ENCODE peak calls at places on chromosomes 11 and 22, in ten cellular contexts. One of them, this sample, is unnamed.

GRCh38 chr22:23071163-23072034 is 1.1 kb downstream of the GNAZ start:
- DNase-seq in NCI-H774: no peak
- DNase-seq in HT1080: no peak
- DNase-seq in activated T-cell treated with anti-CD3 and anti-CD28 coated beads, Interleukin-2, amount 50 U/mL, for 4 hours: no peak
- DNase-seq in PC-3: no peak
- DNase-seq in LHCN-M2: no peak
- DNase-seq in endothelial cell: no peak
- DNase-seq in activated CD4-positive, alpha-beta T cell treated with anti-CD3 and anti-CD28 coated beads for 4 hours: no peak
- DNase-seq in stimulated activated CD4-positive, alpha-beta T cell treated with anti-CD3 and anti-CD28 coated beads, Interleukin-4, amount 100 ng/mL, for 1 hour: no peak
- DNase-seq in T-cell: no peak
- DNase-seq in this sample: no peak

GRCh38 chr22:45318168-45318557 is 8.4 kb downstream of the FAM118A start:
- DNase-seq in stimulated activated CD4-positive, alpha-beta T cell treated with anti-CD3 and anti-CD28 coated beads, Interleukin-4, amount 100 ng/mL, for 1 hour: peak; percentile 83
- DNase-seq in T-cell: peak; percentile 92
- DNase-seq in activated T-cell treated with anti-CD3 and anti-CD28 coated beads, Interleukin-2, amount 50 U/mL, for 4 hours: peak; percentile 84
- DNase-seq in activated CD4-positive, alpha-beta T cell treated with anti-CD3 and anti-CD28 coated beads for 4 hours: peak; percentile 87
- DNase-seq in HT1080: peak; percentile 54
- DNase-seq in LHCN-M2: peak; percentile 68
- DNase-seq in NCI-H774: peak; percentile 34
- DNase-seq in PC-3: no peak
- DNase-seq in endothelial cell: peak; percentile 40
- DNase-seq in this sample: no peak

GRCh38 chr22:44823396-44823795 is 71.0 kb downstream of the ARHGAP8 start:
- DNase-seq in HT1080: no peak
- DNase-seq in PC-3: no peak
- DNase-seq in NCI-H774: no peak
- DNase-seq in endothelial cell: no peak
- DNase-seq in activated T-cell treated with anti-CD3 and anti-CD28 coated beads, Interleukin-2, amount 50 U/mL, for 4 hours: no peak
- DNase-seq in T-cell: no peak
- DNase-seq in LHCN-M2: no peak
- DNase-seq in stimulated activated CD4-positive, alpha-beta T cell treated with anti-CD3 and anti-CD28 coated beads, Interleukin-4, amount 100 ng/mL, for 1 hour: no peak
- DNase-seq in activated CD4-positive, alpha-beta T cell treated with anti-CD3 and anti-CD28 coated beads for 4 hours: no peak
- DNase-seq in this sample: no peak

GRCh38 chr11:118618991-118619375 is 11.6 kb downstream of the PHLDB1 start:
- DNase-seq in T-cell: no peak
- DNase-seq in activated CD4-positive, alpha-beta T cell treated with anti-CD3 and anti-CD28 coated beads for 4 hours: no peak
- DNase-seq in endothelial cell: no peak
- DNase-seq in LHCN-M2: peak; percentile 82
- DNase-seq in activated T-cell treated with anti-CD3 and anti-CD28 coated beads, Interleukin-2, amount 50 U/mL, for 4 hours: no peak
- DNase-seq in stimulated activated CD4-positive, alpha-beta T cell treated with anti-CD3 and anti-CD28 coated beads, Interleukin-4, amount 100 ng/mL, for 1 hour: no peak
- DNase-seq in PC-3: no peak
- DNase-seq in HT1080: peak; percentile 87
- DNase-seq in NCI-H774: no peak
- DNase-seq in this sample: peak; percentile 93

GRCh38 chr22:48596111-48596860 is 1231.4 kb downstream of the BRD1 start:
- DNase-seq in stimulated activated CD4-positive, alpha-beta T cell treated with anti-CD3 and anti-CD28 coated beads, Interleukin-4, amount 100 ng/mL, for 1 hour: no peak
- DNase-seq in activated T-cell treated with anti-CD3 and anti-CD28 coated beads, Interleukin-2, amount 50 U/mL, for 4 hours: no peak
- DNase-seq in T-cell: no peak
- DNase-seq in HT1080: no peak
- DNase-seq in LHCN-M2: no peak
- DNase-seq in activated CD4-positive, alpha-beta T cell treated with anti-CD3 and anti-CD28 coated beads for 4 hours: no peak
- DNase-seq in NCI-H774: no peak
- DNase-seq in PC-3: no peak
- DNase-seq in endothelial cell: no peak
- DNase-seq in this sample: no peak

GRCh38 chr22:49450521-49450920 is 377.2 kb downstream of the BRD1 start:
- DNase-seq in PC-3: no peak
- DNase-seq in stimulated activated CD4-positive, alpha-beta T cell treated with anti-CD3 and anti-CD28 coated beads, Interleukin-4, amount 100 ng/mL, for 1 hour: no peak
- DNase-seq in LHCN-M2: no peak
- DNase-seq in activated T-cell treated with anti-CD3 and anti-CD28 coated beads, Interleukin-2, amount 50 U/mL, for 4 hours: no peak
- DNase-seq in HT1080: no peak
- DNase-seq in NCI-H774: no peak
- DNase-seq in activated CD4-positive, alpha-beta T cell treated with anti-CD3 and anti-CD28 coated beads for 4 hours: no peak
- DNase-seq in T-cell: no peak
- DNase-seq in endothelial cell: no peak
- DNase-seq in this sample: no peak

GRCh38 chr11:125329786-125330185 is 165.2 kb downstream of the PKNOX2 start:
- DNase-seq in LHCN-M2: no peak
- DNase-seq in HT1080: no peak
- DNase-seq in NCI-H774: no peak
- DNase-seq in activated CD4-positive, alpha-beta T cell treated with anti-CD3 and anti-CD28 coated beads for 4 hours: no peak
- DNase-seq in T-cell: no peak
- DNase-seq in endothelial cell: no peak
- DNase-seq in stimulated activated CD4-positive, alpha-beta T cell treated with anti-CD3 and anti-CD28 coated beads, Interleukin-4, amount 100 ng/mL, for 1 hour: no peak
- DNase-seq in PC-3: no peak
- DNase-seq in activated T-cell treated with anti-CD3 and anti-CD28 coated beads, Interleukin-2, amount 50 U/mL, for 4 hours: no peak
- DNase-seq in this sample: no peak

GRCh38 chr22:20128902-20129746 is 2.5 kb upstream of the ZDHHC8 start:
- DNase-seq in NCI-H774: no peak
- DNase-seq in PC-3: peak; percentile 46
- DNase-seq in stimulated activated CD4-positive, alpha-beta T cell treated with anti-CD3 and anti-CD28 coated beads, Interleukin-4, amount 100 ng/mL, for 1 hour: peak; percentile 56
- DNase-seq in endothelial cell: peak; percentile 38
- DNase-seq in T-cell: peak; percentile 54
- DNase-seq in activated CD4-positive, alpha-beta T cell treated with anti-CD3 and anti-CD28 coated beads for 4 hours: peak; percentile 50
- DNase-seq in activated T-cell treated with anti-CD3 and anti-CD28 coated beads, Interleukin-2, amount 50 U/mL, for 4 hours: peak; percentile 52
- DNase-seq in HT1080: no peak
- DNase-seq in LHCN-M2: peak; percentile 31
- DNase-seq in this sample: peak; percentile 77

GRCh38 chr22:50157976-50158375 is 12.6 kb upstream of the PANX2 start:
- DNase-seq in activated T-cell treated with anti-CD3 and anti-CD28 coated beads, Interleukin-2, amount 50 U/mL, for 4 hours: no peak
- DNase-seq in HT1080: no peak
- DNase-seq in activated CD4-positive, alpha-beta T cell treated with anti-CD3 and anti-CD28 coated beads for 4 hours: no peak
- DNase-seq in LHCN-M2: no peak
- DNase-seq in endothelial cell: no peak
- DNase-seq in T-cell: no peak
- DNase-seq in stimulated activated CD4-positive, alpha-beta T cell treated with anti-CD3 and anti-CD28 coated beads, Interleukin-4, amount 100 ng/mL, for 1 hour: no peak
- DNase-seq in PC-3: no peak
- DNase-seq in NCI-H774: no peak
- DNase-seq in this sample: peak; percentile 66

GRCh38 chr11:10456519-10456918 is 1.5 kb downstream of the AMPD3 start:
- DNase-seq in endothelial cell: no peak
- DNase-seq in PC-3: no peak
- DNase-seq in T-cell: no peak
- DNase-seq in LHCN-M2: no peak
- DNase-seq in NCI-H774: no peak
- DNase-seq in stimulated activated CD4-positive, alpha-beta T cell treated with anti-CD3 and anti-CD28 coated beads, Interleukin-4, amount 100 ng/mL, for 1 hour: no peak
- DNase-seq in activated CD4-positive, alpha-beta T cell treated with anti-CD3 and anti-CD28 coated beads for 4 hours: no peak
- DNase-seq in HT1080: no peak
- DNase-seq in activated T-cell treated with anti-CD3 and anti-CD28 coated beads, Interleukin-2, amount 50 U/mL, for 4 hours: no peak
- DNase-seq in this sample: no peak

GRCh38 chr22:31451709-31452571 is 37.7 kb downstream of the EIF4ENIF1 start:
- DNase-seq in PC-3: peak; percentile 69
- DNase-seq in HT1080: peak; percentile 42
- DNase-seq in activated T-cell treated with anti-CD3 and anti-CD28 coated beads, Interleukin-2, amount 50 U/mL, for 4 hours: no peak
- DNase-seq in activated CD4-positive, alpha-beta T cell treated with anti-CD3 and anti-CD28 coated beads for 4 hours: peak; percentile 12
- DNase-seq in T-cell: no peak
- DNase-seq in NCI-H774: no peak
- DNase-seq in LHCN-M2: peak; percentile 55
- DNase-seq in stimulated activated CD4-positive, alpha-beta T cell treated with anti-CD3 and anti-CD28 coated beads, Interleukin-4, amount 100 ng/mL, for 1 hour: no peak
- DNase-seq in endothelial cell: peak; percentile 6
- DNase-seq in this sample: peak; percentile 47

GRCh38 chr11:114142646-114143045 is 83.1 kb downstream of the ZBTB16 start:
- DNase-seq in HT1080: no peak
- DNase-seq in NCI-H774: no peak
- DNase-seq in PC-3: no peak
- DNase-seq in T-cell: no peak
- DNase-seq in activated CD4-positive, alpha-beta T cell treated with anti-CD3 and anti-CD28 coated beads for 4 hours: no peak
- DNase-seq in stimulated activated CD4-positive, alpha-beta T cell treated with anti-CD3 and anti-CD28 coated beads, Interleukin-4, amount 100 ng/mL, for 1 hour: no peak
- DNase-seq in activated T-cell treated with anti-CD3 and anti-CD28 coated beads, Interleukin-2, amount 50 U/mL, for 4 hours: no peak
- DNase-seq in endothelial cell: no peak
- DNase-seq in LHCN-M2: no peak
- DNase-seq in this sample: no peak